ENCODE peak calls at places on chromosomes 6 and 20, in six cellular contexts. One of them, this sample, is unnamed.

GRCh38 chr20:1918766-1919165 is 23.6 kb downstream of the SIRPA start:
- DNase-seq in amniotic epithelial cell: no peak
- DNase-seq in fibroblast of the aortic adventitia: no peak
- DNase-seq in WTC11: no peak
- DNase-seq in MV-4-11: no peak
- DNase-seq in activated T-helper 9 cell treated with anti-CD3 and anti-CD28 coated beads, Interleukin-2, amount 50 U/mL, for 16 hours: no peak
- DNase-seq in this sample: no peak

GRCh38 chr6:31462026-31462963 is 35.6 kb upstream of the MICB start:
- DNase-seq in amniotic epithelial cell: peak
- DNase-seq in fibroblast of the aortic adventitia: peak
- DNase-seq in WTC11: no peak
- DNase-seq in MV-4-11: no peak
- DNase-seq in activated T-helper 9 cell treated with anti-CD3 and anti-CD28 coated beads, Interleukin-2, amount 50 U/mL, for 16 hours: no peak
- DNase-seq in this sample: peak

GRCh38 chr6:44237813-44238433 is 9.0 kb upstream of the HSP90AB1 start:
- DNase-seq in amniotic epithelial cell: peak
- DNase-seq in fibroblast of the aortic adventitia: peak
- DNase-seq in WTC11: peak
- DNase-seq in MV-4-11: no peak
- DNase-seq in activated T-helper 9 cell treated with anti-CD3 and anti-CD28 coated beads, Interleukin-2, amount 50 U/mL, for 16 hours: peak
- DNase-seq in this sample: peak

GRCh38 chr6:23446394-23447001 is 679.5 kb upstream of the NRSN1 start:
- DNase-seq in amniotic epithelial cell: peak
- DNase-seq in fibroblast of the aortic adventitia: peak
- DNase-seq in WTC11: no peak
- DNase-seq in MV-4-11: no peak
- DNase-seq in activated T-helper 9 cell treated with anti-CD3 and anti-CD28 coated beads, Interleukin-2, amount 50 U/mL, for 16 hours: no peak
- DNase-seq in this sample: peak

GRCh38 chr6:16684896-16685554 is 76.2 kb downstream of the ATXN1 start:
- DNase-seq in amniotic epithelial cell: peak
- DNase-seq in fibroblast of the aortic adventitia: peak
- DNase-seq in WTC11: no peak
- DNase-seq in MV-4-11: peak
- DNase-seq in activated T-helper 9 cell treated with anti-CD3 and anti-CD28 coated beads, Interleukin-2, amount 50 U/mL, for 16 hours: peak
- DNase-seq in this sample: peak

GRCh38 chr20:8335796-8336195 is 203.7 kb downstream of the PLCB1 start:
- DNase-seq in amniotic epithelial cell: no peak
- DNase-seq in fibroblast of the aortic adventitia: no peak
- DNase-seq in WTC11: no peak
- DNase-seq in MV-4-11: no peak
- DNase-seq in activated T-helper 9 cell treated with anti-CD3 and anti-CD28 coated beads, Interleukin-2, amount 50 U/mL, for 16 hours: no peak
- DNase-seq in this sample: no peak

GRCh38 chr20:32675223-32675975 is 1.7 kb upstream of the C20orf203 start:
- DNase-seq in amniotic epithelial cell: no peak
- DNase-seq in fibroblast of the aortic adventitia: no peak
- DNase-seq in WTC11: no peak
- DNase-seq in MV-4-11: no peak
- DNase-seq in activated T-helper 9 cell treated with anti-CD3 and anti-CD28 coated beads, Interleukin-2, amount 50 U/mL, for 16 hours: no peak
- DNase-seq in this sample: no peak

GRCh38 chr20:21166801-21167200 is 40.9 kb downstream of the KIZ start:
- DNase-seq in amniotic epithelial cell: no peak
- DNase-seq in fibroblast of the aortic adventitia: no peak
- DNase-seq in WTC11: no peak
- DNase-seq in MV-4-11: peak
- DNase-seq in activated T-helper 9 cell treated with anti-CD3 and anti-CD28 coated beads, Interleukin-2, amount 50 U/mL, for 16 hours: no peak
- DNase-seq in this sample: no peak

GRCh38 chr20:6075428-6076219 is 21.8 kb upstream of the LRRN4 start:
- DNase-seq in amniotic epithelial cell: peak
- DNase-seq in fibroblast of the aortic adventitia: peak
- DNase-seq in WTC11: no peak
- DNase-seq in MV-4-11: no peak
- DNase-seq in activated T-helper 9 cell treated with anti-CD3 and anti-CD28 coated beads, Interleukin-2, amount 50 U/mL, for 16 hours: no peak
- DNase-seq in this sample: no peak

GRCh38 chr6:7200598-7201443 is 93.1 kb downstream of the RREB1 start:
- DNase-seq in amniotic epithelial cell: no peak
- DNase-seq in fibroblast of the aortic adventitia: no peak
- DNase-seq in WTC11: no peak
- DNase-seq in MV-4-11: no peak
- DNase-seq in activated T-helper 9 cell treated with anti-CD3 and anti-CD28 coated beads, Interleukin-2, amount 50 U/mL, for 16 hours: no peak
- DNase-seq in this sample: no peak

GRCh38 chr6:32436995-32437836 is 2.5 kb upstream of the HLA-DRA start:
- DNase-seq in amniotic epithelial cell: no peak
- DNase-seq in fibroblast of the aortic adventitia: peak
- DNase-seq in WTC11: no peak
- DNase-seq in MV-4-11: peak
- DNase-seq in activated T-helper 9 cell treated with anti-CD3 and anti-CD28 coated beads, Interleukin-2, amount 50 U/mL, for 16 hours: no peak
- DNase-seq in this sample: peak

GRCh38 chr6:18893540-18894269 is 506.6 kb downstream of the RNF144B start:
- DNase-seq in amniotic epithelial cell: no peak
- DNase-seq in fibroblast of the aortic adventitia: no peak
- DNase-seq in WTC11: no peak
- DNase-seq in MV-4-11: no peak
- DNase-seq in activated T-helper 9 cell treated with anti-CD3 and anti-CD28 coated beads, Interleukin-2, amount 50 U/mL, for 16 hours: no peak
- DNase-seq in this sample: no peak

GRCh38 chr6:14883921-14884320 is 361.9 kb upstream of the JARID2 start:
- DNase-seq in amniotic epithelial cell: no peak
- DNase-seq in fibroblast of the aortic adventitia: peak
- DNase-seq in WTC11: no peak
- DNase-seq in MV-4-11: peak
- DNase-seq in activated T-helper 9 cell treated with anti-CD3 and anti-CD28 coated beads, Interleukin-2, amount 50 U/mL, for 16 hours: no peak
- DNase-seq in this sample: peak

GRCh38 chr20:17617212-17617867 is 47.5 kb downstream of the DSTN start:
- DNase-seq in amniotic epithelial cell: no peak
- DNase-seq in fibroblast of the aortic adventitia: peak
- DNase-seq in WTC11: peak
- DNase-seq in MV-4-11: peak
- DNase-seq in activated T-helper 9 cell treated with anti-CD3 and anti-CD28 coated beads, Interleukin-2, amount 50 U/mL, for 16 hours: no peak
- DNase-seq in this sample: peak

GRCh38 chr20:48171626-48172025 is 386.3 kb upstream of the SULF2 start:
- DNase-seq in amniotic epithelial cell: no peak
- DNase-seq in fibroblast of the aortic adventitia: no peak
- DNase-seq in WTC11: no peak
- DNase-seq in MV-4-11: no peak
- DNase-seq in activated T-helper 9 cell treated with anti-CD3 and anti-CD28 coated beads, Interleukin-2, amount 50 U/mL, for 16 hours: no peak
- DNase-seq in this sample: no peak

GRCh38 chr6:121491576-121491975 is 56.1 kb downstream of the GJA1 start:
- DNase-seq in amniotic epithelial cell: no peak
- DNase-seq in fibroblast of the aortic adventitia: no peak
- DNase-seq in WTC11: no peak
- DNase-seq in MV-4-11: no peak
- DNase-seq in activated T-helper 9 cell treated with anti-CD3 and anti-CD28 coated beads, Interleukin-2, amount 50 U/mL, for 16 hours: no peak
- DNase-seq in this sample: no peak

GRCh38 chr6:170545405-170545804 is 7.7 kb downstream of the PSMB1 start:
- DNase-seq in amniotic epithelial cell: peak
- DNase-seq in fibroblast of the aortic adventitia: no peak
- DNase-seq in WTC11: no peak
- DNase-seq in MV-4-11: no peak
- DNase-seq in activated T-helper 9 cell treated with anti-CD3 and anti-CD28 coated beads, Interleukin-2, amount 50 U/mL, for 16 hours: no peak
- DNase-seq in this sample: no peak

GRCh38 chr6:86715676-86716075 is 221.7 kb upstream of the HTR1E start:
- DNase-seq in amniotic epithelial cell: peak
- DNase-seq in fibroblast of the aortic adventitia: no peak
- DNase-seq in WTC11: no peak
- DNase-seq in MV-4-11: no peak
- DNase-seq in activated T-helper 9 cell treated with anti-CD3 and anti-CD28 coated beads, Interleukin-2, amount 50 U/mL, for 16 hours: no peak
- DNase-seq in this sample: peak

GRCh38 chr6:136831873-136832562 is 9.6 kb downstream of the PEX7 start:
- DNase-seq in amniotic epithelial cell: no peak
- DNase-seq in fibroblast of the aortic adventitia: no peak
- DNase-seq in WTC11: no peak
- DNase-seq in MV-4-11: no peak
- DNase-seq in activated T-helper 9 cell treated with anti-CD3 and anti-CD28 coated beads, Interleukin-2, amount 50 U/mL, for 16 hours: no peak
- DNase-seq in this sample: no peak